ENCODE peak calls at places on chromosomes 1 and 21, in seven cellular contexts. One of them, this sample, is unnamed.

GRCh38 chr1:234987415-234988159 is 141.1 kb downstream of the TOMM20 start:
- DNase-seq in cardiac muscle cell: peak; percentile 50
- DNase-seq in COR-L47: no peak
- DNase-seq in AG08396: peak; percentile 66
- DNase-seq in stimulated activated CD8-positive, alpha-beta memory T cell treated with anti-CD3 and anti-CD28 coated beads, Interleukin-15, amount 100 ng/mL, for 4 hours: no peak
- DNase-seq in EH: peak; percentile 97
- DNase-seq in AG04450: no peak
- DNase-seq in this sample: peak; percentile 99

GRCh38 chr1:192788184-192788583 is 20.7 kb upstream of the RGS2 start:
- DNase-seq in cardiac muscle cell: peak; percentile 12
- DNase-seq in COR-L47: no peak
- DNase-seq in AG08396: peak; percentile 58
- DNase-seq in stimulated activated CD8-positive, alpha-beta memory T cell treated with anti-CD3 and anti-CD28 coated beads, Interleukin-15, amount 100 ng/mL, for 4 hours: no peak
- DNase-seq in EH: peak; percentile 87
- DNase-seq in AG04450: no peak
- DNase-seq in this sample: peak; percentile 56

GRCh38 chr1:84698151-84698651 is 7.9 kb upstream of the SSX2IP start:
- DNase-seq in cardiac muscle cell: no peak
- DNase-seq in COR-L47: no peak
- DNase-seq in AG08396: peak; percentile 62
- DNase-seq in stimulated activated CD8-positive, alpha-beta memory T cell treated with anti-CD3 and anti-CD28 coated beads, Interleukin-15, amount 100 ng/mL, for 4 hours: no peak
- DNase-seq in EH: peak; percentile 93
- DNase-seq in AG04450: peak; percentile 75
- DNase-seq in this sample: peak; percentile 4

GRCh38 chr1:54081306-54082270 is 28.2 kb downstream of the TCEANC2 start:
- DNase-seq in cardiac muscle cell: peak; percentile 82
- DNase-seq in COR-L47: peak; percentile 28
- DNase-seq in AG08396: peak; percentile 75
- DNase-seq in stimulated activated CD8-positive, alpha-beta memory T cell treated with anti-CD3 and anti-CD28 coated beads, Interleukin-15, amount 100 ng/mL, for 4 hours: peak; percentile 10
- DNase-seq in EH: peak; percentile 70
- DNase-seq in AG04450: peak; percentile 23
- DNase-seq in this sample: peak; percentile 55

GRCh38 chr1:215824245-215824644 is 257.1 kb downstream of the KCTD3 start:
- DNase-seq in cardiac muscle cell: peak; percentile 1
- DNase-seq in COR-L47: peak; percentile 23
- DNase-seq in AG08396: peak; percentile 4
- DNase-seq in stimulated activated CD8-positive, alpha-beta memory T cell treated with anti-CD3 and anti-CD28 coated beads, Interleukin-15, amount 100 ng/mL, for 4 hours: no peak
- DNase-seq in EH: peak; percentile 44
- DNase-seq in AG04450: no peak
- DNase-seq in this sample: no peak

GRCh38 chr1:232057217-232057895 is 430.8 kb downstream of the DISC1 start:
- DNase-seq in cardiac muscle cell: no peak
- DNase-seq in COR-L47: no peak
- DNase-seq in AG08396: no peak
- DNase-seq in stimulated activated CD8-positive, alpha-beta memory T cell treated with anti-CD3 and anti-CD28 coated beads, Interleukin-15, amount 100 ng/mL, for 4 hours: no peak
- DNase-seq in EH: no peak
- DNase-seq in AG04450: no peak
- DNase-seq in this sample: no peak

GRCh38 chr1:202018476-202019234 is 8.3 kb downstream of the ELF3 start:
- DNase-seq in cardiac muscle cell: peak; percentile 42
- DNase-seq in COR-L47: peak; percentile 50
- DNase-seq in AG08396: no peak
- DNase-seq in stimulated activated CD8-positive, alpha-beta memory T cell treated with anti-CD3 and anti-CD28 coated beads, Interleukin-15, amount 100 ng/mL, for 4 hours: no peak
- DNase-seq in EH: no peak
- DNase-seq in AG04450: no peak
- DNase-seq in this sample: no peak

GRCh38 chr1:12712091-12712490 is 3.8 kb upstream of the AADACL3 start:
- DNase-seq in cardiac muscle cell: no peak
- DNase-seq in COR-L47: no peak
- DNase-seq in AG08396: no peak
- DNase-seq in stimulated activated CD8-positive, alpha-beta memory T cell treated with anti-CD3 and anti-CD28 coated beads, Interleukin-15, amount 100 ng/mL, for 4 hours: no peak
- DNase-seq in EH: peak; percentile 41
- DNase-seq in AG04450: no peak
- DNase-seq in this sample: no peak

GRCh38 chr21:33007747-33008146 is 18.0 kb upstream of the OLIG2 start:
- DNase-seq in cardiac muscle cell: no peak
- DNase-seq in COR-L47: no peak
- DNase-seq in AG08396: no peak
- DNase-seq in stimulated activated CD8-positive, alpha-beta memory T cell treated with anti-CD3 and anti-CD28 coated beads, Interleukin-15, amount 100 ng/mL, for 4 hours: no peak
- DNase-seq in EH: no peak
- DNase-seq in AG04450: no peak
- DNase-seq in this sample: no peak

GRCh38 chr1:91828583-91829281 is 57.2 kb downstream of the TGFBR3 start:
- DNase-seq in cardiac muscle cell: no peak
- DNase-seq in COR-L47: no peak
- DNase-seq in AG08396: no peak
- DNase-seq in stimulated activated CD8-positive, alpha-beta memory T cell treated with anti-CD3 and anti-CD28 coated beads, Interleukin-15, amount 100 ng/mL, for 4 hours: no peak
- DNase-seq in EH: no peak
- DNase-seq in AG04450: no peak
- DNase-seq in this sample: no peak

GRCh38 chr1:16391408-16391807 is 24.4 kb downstream of the SZRD1 start:
- DNase-seq in cardiac muscle cell: no peak
- DNase-seq in COR-L47: no peak
- DNase-seq in AG08396: no peak
- DNase-seq in stimulated activated CD8-positive, alpha-beta memory T cell treated with anti-CD3 and anti-CD28 coated beads, Interleukin-15, amount 100 ng/mL, for 4 hours: no peak
- DNase-seq in EH: no peak
- DNase-seq in AG04450: no peak
- DNase-seq in this sample: no peak

GRCh38 chr1:99849413-99849743 is 783 bp upstream of the AGL start:
- DNase-seq in cardiac muscle cell: no peak
- DNase-seq in COR-L47: no peak
- DNase-seq in AG08396: no peak
- DNase-seq in stimulated activated CD8-positive, alpha-beta memory T cell treated with anti-CD3 and anti-CD28 coated beads, Interleukin-15, amount 100 ng/mL, for 4 hours: no peak
- DNase-seq in EH: no peak
- DNase-seq in AG04450: no peak
- DNase-seq in this sample: no peak

GRCh38 chr21:43294194-43294902 is 125.5 kb downstream of the CRYAA start:
- DNase-seq in cardiac muscle cell: peak; percentile 36
- DNase-seq in COR-L47: no peak
- DNase-seq in AG08396: no peak
- DNase-seq in stimulated activated CD8-positive, alpha-beta memory T cell treated with anti-CD3 and anti-CD28 coated beads, Interleukin-15, amount 100 ng/mL, for 4 hours: no peak
- DNase-seq in EH: no peak
- DNase-seq in AG04450: no peak
- DNase-seq in this sample: no peak

GRCh38 chr1:151837841-151838490 is 1.7 kb downstream of the C2CD4D start:
- DNase-seq in cardiac muscle cell: peak; percentile 34
- DNase-seq in COR-L47: no peak
- DNase-seq in AG08396: peak; percentile 68
- DNase-seq in stimulated activated CD8-positive, alpha-beta memory T cell treated with anti-CD3 and anti-CD28 coated beads, Interleukin-15, amount 100 ng/mL, for 4 hours: no peak
- DNase-seq in EH: peak; percentile 31
- DNase-seq in AG04450: no peak
- DNase-seq in this sample: no peak

GRCh38 chr1:246161626-246162025 is 345.5 kb downstream of the SMYD3 start:
- DNase-seq in cardiac muscle cell: no peak
- DNase-seq in COR-L47: no peak
- DNase-seq in AG08396: peak; percentile 19
- DNase-seq in stimulated activated CD8-positive, alpha-beta memory T cell treated with anti-CD3 and anti-CD28 coated beads, Interleukin-15, amount 100 ng/mL, for 4 hours: no peak
- DNase-seq in EH: peak; percentile 75
- DNase-seq in AG04450: peak; percentile 38
- DNase-seq in this sample: no peak

GRCh38 chr1:13469343-13469742 is 44.5 kb downstream of the LRRC38 start:
- DNase-seq in cardiac muscle cell: no peak
- DNase-seq in COR-L47: peak; percentile 4
- DNase-seq in AG08396: no peak
- DNase-seq in stimulated activated CD8-positive, alpha-beta memory T cell treated with anti-CD3 and anti-CD28 coated beads, Interleukin-15, amount 100 ng/mL, for 4 hours: no peak
- DNase-seq in EH: no peak
- DNase-seq in AG04450: no peak
- DNase-seq in this sample: peak; percentile 34

GRCh38 chr21:45984584-45985095 is 3.1 kb downstream of the COL6A1 start:
- DNase-seq in cardiac muscle cell: no peak
- DNase-seq in COR-L47: no peak
- DNase-seq in AG08396: no peak
- DNase-seq in stimulated activated CD8-positive, alpha-beta memory T cell treated with anti-CD3 and anti-CD28 coated beads, Interleukin-15, amount 100 ng/mL, for 4 hours: no peak
- DNase-seq in EH: no peak
- DNase-seq in AG04450: no peak
- DNase-seq in this sample: no peak

GRCh38 chr1:192635041-192635440 is 906 bp upstream of the RGS13 start:
- DNase-seq in cardiac muscle cell: no peak
- DNase-seq in COR-L47: no peak
- DNase-seq in AG08396: no peak
- DNase-seq in stimulated activated CD8-positive, alpha-beta memory T cell treated with anti-CD3 and anti-CD28 coated beads, Interleukin-15, amount 100 ng/mL, for 4 hours: no peak
- DNase-seq in EH: no peak
- DNase-seq in AG04450: no peak
- DNase-seq in this sample: no peak

GRCh38 chr1:98143403-98143802 is 222.6 kb upstream of the DPYD start:
- DNase-seq in cardiac muscle cell: no peak
- DNase-seq in COR-L47: no peak
- DNase-seq in AG08396: no peak
- DNase-seq in stimulated activated CD8-positive, alpha-beta memory T cell treated with anti-CD3 and anti-CD28 coated beads, Interleukin-15, amount 100 ng/mL, for 4 hours: no peak
- DNase-seq in EH: no peak
- DNase-seq in AG04450: no peak
- DNase-seq in this sample: no peak